ENCODE peak calls at places on chromosomes 12 and 14, in ten cellular contexts. B is HCT116; C is fibroblast of pulmonary artery; L is SK-N-SH; Z is PC-3; X is activated naive CD8-positive, alpha-beta T cell treated with anti-CD3 and anti-CD28 coated beads, Interleukin-2, amount 50 U/mL, for 16 hours; N is posterior cingulate gyrus; A is HT1080; P is HEK293T; S is dorsolateral prefrontal cortex. M is an unnamed sample.

GRCh38 chr12:110619534-110619953 is 5.6 kb downstream of the TCTN1 start:
- DNase-seq in B (no peak), C (no peak), L (peak), Z (peak), X (no peak), N (no peak), A (peak), P (no peak), S (no peak), M (no peak)

GRCh38 chr14:59583755-59584154 is 7.1 kb upstream of the CCDC175 start:
- DNase-seq in B (no peak), C (peak), L (no peak), Z (peak), X (no peak), N (peak), A (peak), P (peak), S (no peak), M (no peak)

GRCh38 chr12:116384629-116385485 is 107.4 kb upstream of the MED13L start:
- DNase-seq in B (no peak), C (peak), L (no peak), Z (peak), X (no peak), N (no peak), A (peak), P (no peak), S (no peak), M (no peak)

GRCh38 chr12:98532687-98533304 is 17.4 kb downstream of the TMPO start:
- DNase-seq in B (peak), C (peak), L (peak), Z (peak), X (no peak), N (no peak), A (peak), P (peak), S (no peak), M (no peak)

GRCh38 chr12:100346660-100347059 is 10.2 kb upstream of the SLC17A8 start:
- DNase-seq in B (no peak), C (peak), L (no peak), Z (peak), X (no peak), N (no peak), A (peak), P (no peak), S (no peak), M (no peak)

GRCh38 chr12:130655010-130655409 is 61.1 kb downstream of the RIMBP2 start:
- DNase-seq in B (no peak), C (no peak), L (no peak), Z (no peak), X (no peak), N (no peak), A (no peak), P (no peak), S (no peak), M (no peak)

GRCh38 chr14:43778956-43779639 is 728.0 kb downstream of the FSCB start:
- DNase-seq in B (no peak), C (no peak), L (no peak), Z (no peak), X (no peak), N (no peak), A (no peak), P (no peak), S (no peak), M (no peak)

GRCh38 chr14:67186369-67186768 is 2.9 kb upstream of the GARIN2 start:
- DNase-seq in B (no peak), C (no peak), L (no peak), Z (no peak), X (no peak), N (no peak), A (no peak), P (no peak), S (no peak), M (no peak)

GRCh38 chr14:77498120-77498979 is at the start of gene ISM2:
- DNase-seq in B (no peak), C (peak), L (peak), Z (peak), X (peak), N (peak), A (no peak), P (peak), S (no peak), M (no peak)

GRCh38 chr14:100015251-100015655 is 50.0 kb upstream of the EVL start:
- DNase-seq in B (no peak), C (no peak), L (no peak), Z (no peak), X (no peak), N (no peak), A (no peak), P (no peak), S (no peak), M (no peak)

GRCh38 chr12:103737881-103738280 is 103.2 kb downstream of the NT5DC3 start:
- DNase-seq in B (no peak), C (no peak), L (no peak), Z (no peak), X (no peak), N (no peak), A (no peak), P (no peak), S (no peak), M (no peak)

GRCh38 chr14:101917413-101918124 is 46.8 kb upstream of the DYNC1H1 start:
- DNase-seq in B (no peak), C (no peak), L (no peak), Z (no peak), X (no peak), N (no peak), A (no peak), P (no peak), S (no peak), M (no peak)

GRCh38 chr12:89333564-89334252 is 18.6 kb downstream of the DUSP6 start:
- DNase-seq in B (no peak), C (no peak), L (no peak), Z (no peak), X (no peak), N (no peak), A (peak), P (no peak), S (no peak), M (no peak)

GRCh38 chr12:45329238-45329637 is 113.3 kb downstream of the ANO6 start:
- DNase-seq in B (no peak), C (peak), L (no peak), Z (no peak), X (no peak), N (no peak), A (no peak), P (no peak), S (no peak), M (no peak)

GRCh38 chr14:30525833-30526232 is 33.1 kb upstream of the G2E3 start:
- DNase-seq in B (no peak), C (no peak), L (no peak), Z (peak), X (no peak), N (no peak), A (no peak), P (no peak), S (no peak), M (no peak)

GRCh38 chr12:127125607-127126259 is 1141.2 kb upstream of the TMEM132C start:
- DNase-seq in B (peak), C (peak), L (no peak), Z (peak), X (no peak), N (no peak), A (peak), P (no peak), S (no peak), M (no peak)

GRCh38 chr12:112479413-112479812 is 60.7 kb downstream of the PTPN11 start:
- DNase-seq in B (no peak), C (no peak), L (no peak), Z (no peak), X (no peak), N (no peak), A (no peak), P (no peak), S (no peak), M (no peak)

GRCh38 chr14:90559811-90560492 is 163.1 kb downstream of the CALM1 start:
- DNase-seq in B (no peak), C (no peak), L (no peak), Z (no peak), X (no peak), N (peak), A (no peak), P (no peak), S (no peak), M (no peak)

GRCh38 chr12:12745576-12746211 is 28.5 kb downstream of the CDKN1B start:
- DNase-seq in B (no peak), C (no peak), L (no peak), Z (peak), X (no peak), N (no peak), A (peak), P (no peak), S (no peak), M (no peak)

GRCh38 chr12:1367331-1367730 is 227.1 kb downstream of the FBXL14 start:
- DNase-seq in B (no peak), C (no peak), L (no peak), Z (no peak), X (no peak), N (no peak), A (no peak), P (no peak), S (no peak), M (no peak)

GRCh38 chr12:111942557-111942956 is 70.4 kb downstream of the TMEM116 start:
- DNase-seq in B (no peak), C (peak), L (no peak), Z (peak), X (no peak), N (no peak), A (peak), P (no peak), S (no peak), M (no peak)

GRCh38 chr12:58310368-58310767 is 369.0 kb downstream of the ATP23 start:
- DNase-seq in B (no peak), C (peak), L (no peak), Z (peak), X (no peak), N (no peak), A (no peak), P (no peak), S (no peak), M (no peak)

GRCh38 chr14:50001146-50001998 is 108.5 kb downstream of the ARF6 start:
- DNase-seq in B (peak), C (peak), L (no peak), Z (peak), X (peak), N (no peak), A (peak), P (no peak), S (no peak), M (no peak)